ENCODE peak calls at places on chromosomes 13 and 19, in eight cellular contexts. Q is endothelial cell of umbilical vein, L is GM12878, E is upper lobe of left lung, R is Panc1, M is stomach, U is K562, B is transverse colon. I is an unnamed sample.

GRCh38 chr19:19410553-19411550 is 5.4 kb downstream of the GATAD2A start:
- DNase-seq in Q (no peak), L (no peak), E (no peak), R (no peak), M (no peak), U (no peak), B (no peak), I (no peak)

GRCh38 chr19:51107406-51108065 is 673 bp downstream of the CTU1 start:
- DNase-seq in Q (no peak), L (no peak), E (peak; percentile 79), R (no peak), M (no peak), U (no peak), B (no peak), I (no peak)

GRCh38 chr19:38250821-38251563 is 5.2 kb downstream of the PPP1R14A start:
- DNase-seq in Q (no peak), L (no peak), E (peak; percentile 86), R (no peak), M (peak; percentile 60), U (no peak), B (peak; percentile 81), I (no peak)

GRCh38 chr13:87942204-87942603 is 271.0 kb downstream of the SLITRK5 start:
- DNase-seq in Q (no peak), L (no peak), E (no peak), R (no peak), M (no peak), U (no peak), B (no peak), I (no peak)

GRCh38 chr19:4098493-4098892 is 25.4 kb downstream of the MAP2K2 start:
- DNase-seq in Q (no peak), L (no peak), E (peak; percentile 76), R (no peak), M (no peak), U (no peak), B (no peak), I (no peak)

GRCh38 chr13:30026093-30026492 is 175.7 kb upstream of the UBL3 start:
- DNase-seq in Q (peak; percentile 47), L (no peak), E (no peak), R (no peak), M (no peak), U (no peak), B (no peak), I (no peak)

GRCh38 chr13:76853481-76853880 is 32.7 kb downstream of the KCTD12 start:
- DNase-seq in Q (peak; percentile 81), L (no peak), E (no peak), R (no peak), M (no peak), U (no peak), B (no peak), I (no peak)

GRCh38 chr13:50650936-50651638 is 192.4 kb downstream of the DLEU7 start:
- DNase-seq in Q (peak; percentile 79), L (no peak), E (no peak), R (peak; percentile 1), M (no peak), U (no peak), B (no peak), I (no peak)

GRCh38 chr13:93767231-93767916 is 540.8 kb downstream of the GPC6 start:
- DNase-seq in Q (no peak), L (no peak), E (no peak), R (no peak), M (no peak), U (no peak), B (no peak), I (no peak)

GRCh38 chr13:87810920-87811344 is 139.8 kb downstream of the SLITRK5 start:
- DNase-seq in Q (no peak), L (no peak), E (peak; percentile 33), R (no peak), M (no peak), U (no peak), B (no peak), I (no peak)

GRCh38 chr19:14317157-14317556 is 64.1 kb upstream of the ADGRE5 start:
- DNase-seq in Q (no peak), L (no peak), E (peak; percentile 57), R (no peak), M (no peak), U (no peak), B (no peak), I (no peak)

GRCh38 chr13:50156140-50156539 is 140.9 kb downstream of the KCNRG start:
- DNase-seq in Q (no peak), L (no peak), E (no peak), R (no peak), M (no peak), U (no peak), B (no peak), I (no peak)

GRCh38 chr19:1274081-1274851 is 1.1 kb upstream of the FAM174C start:
- DNase-seq in Q (no peak), L (no peak), E (peak; percentile 87), R (no peak), M (no peak), U (no peak), B (no peak), I (no peak)

GRCh38 chr19:44623080-44623479 is 9.7 kb downstream of the IGSF23 start:
- DNase-seq in Q (peak; percentile 80), L (no peak), E (no peak), R (no peak), M (no peak), U (no peak), B (no peak), I (no peak)

GRCh38 chr19:56692496-56692895 is 20.9 kb upstream of the ZNF835 start:
- DNase-seq in Q (no peak), L (no peak), E (no peak), R (no peak), M (no peak), U (no peak), B (no peak), I (no peak)

DNA sequence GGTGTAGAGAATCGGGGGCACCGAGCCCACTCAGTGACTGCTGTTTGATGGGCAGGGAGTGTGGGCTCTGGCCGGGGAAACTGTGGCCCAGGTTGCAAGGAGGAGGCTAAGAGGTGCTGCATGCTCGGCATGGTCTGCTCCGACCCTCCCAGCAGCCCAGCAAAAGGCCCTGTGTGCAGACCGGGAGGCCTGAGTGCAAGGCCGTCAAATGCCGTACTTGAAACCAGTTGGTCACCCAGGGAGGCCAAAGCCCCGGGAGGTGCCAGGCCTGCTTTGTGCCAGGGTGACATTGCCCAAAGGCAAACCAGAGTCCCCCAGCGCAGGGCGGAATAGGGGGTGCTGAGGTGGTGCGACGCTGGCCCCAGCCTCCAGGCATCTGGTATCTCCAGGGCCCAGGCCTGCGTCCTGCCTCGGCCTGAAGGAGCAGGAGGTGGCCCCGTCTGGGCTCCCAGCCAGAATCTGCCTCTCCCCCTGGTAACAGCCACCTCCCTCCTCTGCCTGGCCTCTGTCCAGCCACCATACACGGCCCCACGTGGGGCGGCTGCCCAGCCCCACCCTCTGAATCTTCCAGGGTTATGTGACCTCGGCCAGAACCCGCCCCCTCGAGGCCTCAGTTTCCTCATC is 4.0 kb downstream of the PIK3R2 start:
- DNase-seq in Q (peak; percentile 85), L (no peak), E (peak; percentile 86), R (no peak), M (peak; percentile 95), U (peak; percentile 89), B (peak; percentile 94), I (no peak)
- TF ChIP-seq POLR2AphosphoS5 in Q (peak; percentile 47), L (no peak), E (no peak), R (no peak), M (peak; percentile 44), U (peak; percentile 73), B (peak; percentile 41), I (no peak)

GRCh38 chr19:7083076-7083956 is 13.8 kb downstream of the ZNF557 start:
- DNase-seq in Q (peak; percentile 16), L (no peak), E (no peak), R (no peak), M (no peak), U (no peak), B (no peak), I (no peak)

GRCh38 chr19:7088999-7089398 is 19.5 kb downstream of the ZNF557 start:
- DNase-seq in Q (no peak), L (no peak), E (no peak), R (no peak), M (no peak), U (no peak), B (no peak), I (no peak)
- H3K9me3 ChIP-seq in Q (peaks cover 9% of the 10 kb centered on the region), L (peaks cover 27% of the 10 kb centered on the region), E (peaks cover 42% of the 10 kb centered on the region), R (peaks cover 15% of the 10 kb centered on the region), M (peaks cover 39% of the 10 kb centered on the region), U (peaks cover 21% of the 10 kb centered on the region), B (peaks cover 69% of the 10 kb centered on the region), I (peaks cover 17% of the 10 kb centered on the region)

GRCh38 chr13:32254916-32255743 is 60.0 kb downstream of the ZAR1L start:
- DNase-seq in Q (peak; percentile 26), L (no peak), E (no peak), R (no peak), M (no peak), U (no peak), B (no peak), I (no peak)

GRCh38 chr13:32253911-32254399 is 61.2 kb downstream of the ZAR1L start:
- DNase-seq in Q (peak; percentile 82), L (no peak), E (no peak), R (no peak), M (peak; percentile 52), U (no peak), B (no peak), I (no peak)

GRCh38 chr13:32255744-32256120 is 59.4 kb downstream of the ZAR1L start:
- DNase-seq in Q (peak; percentile 85), L (no peak), E (no peak), R (no peak), M (no peak), U (no peak), B (no peak), I (no peak)

GRCh38 chr13:32252812-32253440 is 62.2 kb downstream of the ZAR1L start:
- DNase-seq in Q (no peak), L (no peak), E (no peak), R (no peak), M (no peak), U (no peak), B (no peak), I (no peak)

DNA sequence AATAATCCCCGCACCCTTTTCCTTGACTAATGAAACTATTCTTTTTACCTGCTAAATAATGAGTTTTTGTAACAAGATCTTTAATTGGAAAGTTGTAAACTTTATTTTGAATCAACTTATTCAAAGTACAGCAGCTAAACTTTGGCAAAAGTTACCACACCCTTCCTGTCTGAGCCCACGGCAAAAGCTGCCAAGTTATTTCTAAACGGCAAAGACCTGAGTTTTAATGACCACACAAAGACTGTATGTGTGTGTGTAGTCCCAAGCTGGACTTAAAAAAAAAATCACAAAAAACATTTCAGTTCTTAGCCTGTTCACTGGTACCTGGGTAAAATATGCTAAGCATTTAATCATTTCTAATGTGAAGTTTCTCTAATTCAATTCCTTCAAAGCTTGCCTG is 60.7 kb downstream of the ZAR1L start:
- DNase-seq in Q (peak; percentile 46), L (no peak), E (no peak), R (no peak), M (no peak), U (no peak), B (no peak), I (no peak)
- H3K4me3 ChIP-seq in Q (no peak overlapping the region), L (no peak overlapping the region), E (no peak overlapping the region), R (no peak overlapping the region), M (peak overlapping the region; percentile 39), U (no peak overlapping the region), B (peak overlapping the region; percentile 11), I (no peak overlapping the region)

DNA sequence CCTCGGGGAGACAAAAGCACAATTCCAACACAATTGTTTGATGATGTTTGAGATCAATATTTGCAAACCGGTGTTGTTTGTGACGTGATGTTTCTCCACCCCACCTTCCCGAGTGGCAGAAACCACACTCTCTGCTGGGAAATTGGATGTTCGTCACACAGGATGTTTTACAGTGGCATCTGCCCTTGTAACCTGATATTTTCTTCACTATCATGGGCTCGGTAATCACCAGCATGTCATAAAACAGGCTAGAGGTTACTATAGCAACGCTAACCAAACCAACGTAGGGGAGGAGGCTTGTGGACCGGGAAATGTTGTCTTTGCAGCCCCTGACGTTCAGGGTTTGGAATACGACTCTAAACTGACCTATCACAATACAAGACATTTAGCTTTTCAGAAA is 454.5 kb downstream of the IRS2 start:
- DNase-seq in Q (no peak), L (no peak), E (no peak), R (no peak), M (no peak), U (no peak), B (no peak), I (no peak)
- TF ChIP-seq POLR2AphosphoS5 in Q (no peak), L (no peak), E (no peak), R (no peak), M (no peak), U (no peak), B (no peak), I (no peak)

I was measured in SK-N-MC.